ENCODE peak calls at places on chromosomes 4 and X, in ten cellular contexts. One of them, this sample, is unnamed.
A peak's percentile ranks its signal among the peaks of the same experiment; 100 is the strongest.

GRCh38 chr4:95869961-95870500 is 30.1 kb downstream of the PDHA2 start:
- DNase-seq in CD4-positive, alpha-beta memory T cell: no peak
- DNase-seq in EL: no peak
- DNase-seq in activated CD4-positive, CD25-positive, alpha-beta regulatory T cell treated with anti-CD3 and anti-CD28 coated beads, Interleukin-2, amount 50 U/mL, for 16 hours: no peak
- DNase-seq in nephron progenitor cell: no peak
- DNase-seq in choroid plexus epithelial cell: peak; percentile 12
- DNase-seq in effector memory CD8-positive, alpha-beta T cell: no peak
- DNase-seq in DMS79: no peak
- DNase-seq in esophagus squamous epithelium: no peak
- DNase-seq in stimulated activated CD4-positive, alpha-beta T cell treated with anti-CD3 and anti-CD28 coated beads, Interleukin-4, amount 100 ng/mL, for 48 hours: no peak
- DNase-seq in this sample: peak; percentile 7

GRCh38 chrX:40996886-40997530 is 88.2 kb upstream of the USP9X start:
- DNase-seq in EL: peak; percentile 58
- DNase-seq in CD4-positive, alpha-beta memory T cell: no peak
- DNase-seq in activated CD4-positive, CD25-positive, alpha-beta regulatory T cell treated with anti-CD3 and anti-CD28 coated beads, Interleukin-2, amount 50 U/mL, for 16 hours: no peak
- DNase-seq in nephron progenitor cell: no peak
- DNase-seq in stimulated activated CD4-positive, alpha-beta T cell treated with anti-CD3 and anti-CD28 coated beads, Interleukin-4, amount 100 ng/mL, for 48 hours: no peak
- DNase-seq in effector memory CD8-positive, alpha-beta T cell: no peak
- DNase-seq in choroid plexus epithelial cell: peak; percentile 91
- DNase-seq in esophagus squamous epithelium: no peak
- DNase-seq in DMS79: no peak
- DNase-seq in this sample: peak; percentile 9

GRCh38 chr4:76952631-76953587 is 3.4 kb downstream of the SEPTIN11 start:
- DNase-seq in nephron progenitor cell: no peak
- DNase-seq in effector memory CD8-positive, alpha-beta T cell: no peak
- DNase-seq in stimulated activated CD4-positive, alpha-beta T cell treated with anti-CD3 and anti-CD28 coated beads, Interleukin-4, amount 100 ng/mL, for 48 hours: no peak
- DNase-seq in esophagus squamous epithelium: no peak
- DNase-seq in CD4-positive, alpha-beta memory T cell: no peak
- DNase-seq in DMS79: no peak
- DNase-seq in activated CD4-positive, CD25-positive, alpha-beta regulatory T cell treated with anti-CD3 and anti-CD28 coated beads, Interleukin-2, amount 50 U/mL, for 16 hours: no peak
- DNase-seq in EL: no peak
- DNase-seq in choroid plexus epithelial cell: peak; percentile 37
- DNase-seq in this sample: no peak

GRCh38 chr4:11748169-11748872 is 319.6 kb upstream of the HS3ST1 start:
- DNase-seq in effector memory CD8-positive, alpha-beta T cell: no peak
- DNase-seq in esophagus squamous epithelium: no peak
- DNase-seq in nephron progenitor cell: no peak
- DNase-seq in activated CD4-positive, CD25-positive, alpha-beta regulatory T cell treated with anti-CD3 and anti-CD28 coated beads, Interleukin-2, amount 50 U/mL, for 16 hours: no peak
- DNase-seq in DMS79: no peak
- DNase-seq in stimulated activated CD4-positive, alpha-beta T cell treated with anti-CD3 and anti-CD28 coated beads, Interleukin-4, amount 100 ng/mL, for 48 hours: no peak
- DNase-seq in choroid plexus epithelial cell: peak; percentile 83
- DNase-seq in CD4-positive, alpha-beta memory T cell: no peak
- DNase-seq in EL: no peak
- DNase-seq in this sample: peak; percentile 64

GRCh38 chr4:76879731-76880364 is 18.1 kb downstream of the SOWAHB start:
- DNase-seq in EL: peak; percentile 30
- DNase-seq in activated CD4-positive, CD25-positive, alpha-beta regulatory T cell treated with anti-CD3 and anti-CD28 coated beads, Interleukin-2, amount 50 U/mL, for 16 hours: no peak
- DNase-seq in DMS79: no peak
- DNase-seq in choroid plexus epithelial cell: peak; percentile 41
- DNase-seq in CD4-positive, alpha-beta memory T cell: no peak
- DNase-seq in esophagus squamous epithelium: no peak
- DNase-seq in stimulated activated CD4-positive, alpha-beta T cell treated with anti-CD3 and anti-CD28 coated beads, Interleukin-4, amount 100 ng/mL, for 48 hours: no peak
- DNase-seq in effector memory CD8-positive, alpha-beta T cell: no peak
- DNase-seq in nephron progenitor cell: no peak
- DNase-seq in this sample: no peak

GRCh38 chr4:52651993-52652672 is 7.0 kb downstream of the USP46 start:
- DNase-seq in esophagus squamous epithelium: no peak
- DNase-seq in CD4-positive, alpha-beta memory T cell: no peak
- DNase-seq in choroid plexus epithelial cell: no peak
- DNase-seq in stimulated activated CD4-positive, alpha-beta T cell treated with anti-CD3 and anti-CD28 coated beads, Interleukin-4, amount 100 ng/mL, for 48 hours: no peak
- DNase-seq in effector memory CD8-positive, alpha-beta T cell: no peak
- DNase-seq in activated CD4-positive, CD25-positive, alpha-beta regulatory T cell treated with anti-CD3 and anti-CD28 coated beads, Interleukin-2, amount 50 U/mL, for 16 hours: no peak
- DNase-seq in EL: no peak
- DNase-seq in DMS79: no peak
- DNase-seq in nephron progenitor cell: no peak
- DNase-seq in this sample: no peak

GRCh38 chrX:46589977-46590723 is 16.6 kb downstream of the CHST7 start:
- DNase-seq in EL: peak; percentile 63
- DNase-seq in effector memory CD8-positive, alpha-beta T cell: no peak
- DNase-seq in choroid plexus epithelial cell: no peak
- DNase-seq in esophagus squamous epithelium: no peak
- DNase-seq in stimulated activated CD4-positive, alpha-beta T cell treated with anti-CD3 and anti-CD28 coated beads, Interleukin-4, amount 100 ng/mL, for 48 hours: no peak
- DNase-seq in DMS79: no peak
- DNase-seq in CD4-positive, alpha-beta memory T cell: no peak
- DNase-seq in activated CD4-positive, CD25-positive, alpha-beta regulatory T cell treated with anti-CD3 and anti-CD28 coated beads, Interleukin-2, amount 50 U/mL, for 16 hours: no peak
- DNase-seq in nephron progenitor cell: no peak
- DNase-seq in this sample: no peak

GRCh38 chr4:36099509-36099908 is 144.8 kb downstream of the ARAP2 start:
- DNase-seq in nephron progenitor cell: no peak
- DNase-seq in choroid plexus epithelial cell: no peak
- DNase-seq in effector memory CD8-positive, alpha-beta T cell: no peak
- DNase-seq in CD4-positive, alpha-beta memory T cell: no peak
- DNase-seq in EL: no peak
- DNase-seq in stimulated activated CD4-positive, alpha-beta T cell treated with anti-CD3 and anti-CD28 coated beads, Interleukin-4, amount 100 ng/mL, for 48 hours: no peak
- DNase-seq in esophagus squamous epithelium: no peak
- DNase-seq in activated CD4-positive, CD25-positive, alpha-beta regulatory T cell treated with anti-CD3 and anti-CD28 coated beads, Interleukin-2, amount 50 U/mL, for 16 hours: no peak
- DNase-seq in DMS79: no peak
- DNase-seq in this sample: no peak

GRCh38 chr4:422587-422986 is 76.4 kb downstream of the ZNF721 start:
- DNase-seq in CD4-positive, alpha-beta memory T cell: no peak
- DNase-seq in EL: no peak
- DNase-seq in stimulated activated CD4-positive, alpha-beta T cell treated with anti-CD3 and anti-CD28 coated beads, Interleukin-4, amount 100 ng/mL, for 48 hours: no peak
- DNase-seq in activated CD4-positive, CD25-positive, alpha-beta regulatory T cell treated with anti-CD3 and anti-CD28 coated beads, Interleukin-2, amount 50 U/mL, for 16 hours: no peak
- DNase-seq in choroid plexus epithelial cell: no peak
- DNase-seq in DMS79: no peak
- DNase-seq in effector memory CD8-positive, alpha-beta T cell: no peak
- DNase-seq in esophagus squamous epithelium: no peak
- DNase-seq in nephron progenitor cell: no peak
- DNase-seq in this sample: no peak

GRCh38 chrX:150316564-150316963 is 46.6 kb upstream of the MAMLD1 start:
- DNase-seq in nephron progenitor cell: no peak
- DNase-seq in esophagus squamous epithelium: no peak
- DNase-seq in CD4-positive, alpha-beta memory T cell: no peak
- DNase-seq in activated CD4-positive, CD25-positive, alpha-beta regulatory T cell treated with anti-CD3 and anti-CD28 coated beads, Interleukin-2, amount 50 U/mL, for 16 hours: no peak
- DNase-seq in DMS79: no peak
- DNase-seq in choroid plexus epithelial cell: no peak
- DNase-seq in stimulated activated CD4-positive, alpha-beta T cell treated with anti-CD3 and anti-CD28 coated beads, Interleukin-4, amount 100 ng/mL, for 48 hours: no peak
- DNase-seq in EL: no peak
- DNase-seq in effector memory CD8-positive, alpha-beta T cell: no peak
- DNase-seq in this sample: peak; percentile 31

GRCh38 chrX:4674028-4674782 is 960.8 kb upstream of the PRKX start:
- DNase-seq in EL: no peak
- DNase-seq in nephron progenitor cell: no peak
- DNase-seq in stimulated activated CD4-positive, alpha-beta T cell treated with anti-CD3 and anti-CD28 coated beads, Interleukin-4, amount 100 ng/mL, for 48 hours: no peak
- DNase-seq in activated CD4-positive, CD25-positive, alpha-beta regulatory T cell treated with anti-CD3 and anti-CD28 coated beads, Interleukin-2, amount 50 U/mL, for 16 hours: no peak
- DNase-seq in CD4-positive, alpha-beta memory T cell: no peak
- DNase-seq in DMS79: no peak
- DNase-seq in esophagus squamous epithelium: no peak
- DNase-seq in effector memory CD8-positive, alpha-beta T cell: no peak
- DNase-seq in choroid plexus epithelial cell: no peak
- DNase-seq in this sample: no peak

GRCh38 chr4:156495836-156496235 is 475.8 kb downstream of the PDGFC start:
- DNase-seq in CD4-positive, alpha-beta memory T cell: no peak
- DNase-seq in EL: no peak
- DNase-seq in stimulated activated CD4-positive, alpha-beta T cell treated with anti-CD3 and anti-CD28 coated beads, Interleukin-4, amount 100 ng/mL, for 48 hours: no peak
- DNase-seq in esophagus squamous epithelium: no peak
- DNase-seq in nephron progenitor cell: no peak
- DNase-seq in choroid plexus epithelial cell: no peak
- DNase-seq in activated CD4-positive, CD25-positive, alpha-beta regulatory T cell treated with anti-CD3 and anti-CD28 coated beads, Interleukin-2, amount 50 U/mL, for 16 hours: no peak
- DNase-seq in DMS79: no peak
- DNase-seq in effector memory CD8-positive, alpha-beta T cell: no peak
- DNase-seq in this sample: no peak

GRCh38 chr4:76909711-76910110 is 11.8 kb upstream of the SOWAHB start:
- DNase-seq in stimulated activated CD4-positive, alpha-beta T cell treated with anti-CD3 and anti-CD28 coated beads, Interleukin-4, amount 100 ng/mL, for 48 hours: no peak
- DNase-seq in choroid plexus epithelial cell: no peak
- DNase-seq in DMS79: no peak
- DNase-seq in effector memory CD8-positive, alpha-beta T cell: no peak
- DNase-seq in nephron progenitor cell: no peak
- DNase-seq in activated CD4-positive, CD25-positive, alpha-beta regulatory T cell treated with anti-CD3 and anti-CD28 coated beads, Interleukin-2, amount 50 U/mL, for 16 hours: no peak
- DNase-seq in esophagus squamous epithelium: no peak
- DNase-seq in CD4-positive, alpha-beta memory T cell: no peak
- DNase-seq in EL: no peak
- DNase-seq in this sample: no peak

GRCh38 chr4:6620891-6621555 is 19.5 kb upstream of the MRFAP1 start:
- DNase-seq in choroid plexus epithelial cell: no peak
- DNase-seq in nephron progenitor cell: no peak
- DNase-seq in esophagus squamous epithelium: no peak
- DNase-seq in DMS79: no peak
- DNase-seq in stimulated activated CD4-positive, alpha-beta T cell treated with anti-CD3 and anti-CD28 coated beads, Interleukin-4, amount 100 ng/mL, for 48 hours: no peak
- DNase-seq in EL: no peak
- DNase-seq in activated CD4-positive, CD25-positive, alpha-beta regulatory T cell treated with anti-CD3 and anti-CD28 coated beads, Interleukin-2, amount 50 U/mL, for 16 hours: no peak
- DNase-seq in effector memory CD8-positive, alpha-beta T cell: no peak
- DNase-seq in CD4-positive, alpha-beta memory T cell: no peak
- DNase-seq in this sample: no peak

GRCh38 chr4:159069922-159070321 is 33.0 kb upstream of the RAPGEF2 start:
- DNase-seq in stimulated activated CD4-positive, alpha-beta T cell treated with anti-CD3 and anti-CD28 coated beads, Interleukin-4, amount 100 ng/mL, for 48 hours: no peak
- DNase-seq in esophagus squamous epithelium: no peak
- DNase-seq in nephron progenitor cell: no peak
- DNase-seq in activated CD4-positive, CD25-positive, alpha-beta regulatory T cell treated with anti-CD3 and anti-CD28 coated beads, Interleukin-2, amount 50 U/mL, for 16 hours: no peak
- DNase-seq in effector memory CD8-positive, alpha-beta T cell: no peak
- DNase-seq in DMS79: no peak
- DNase-seq in EL: peak; percentile 81
- DNase-seq in choroid plexus epithelial cell: peak; percentile 56
- DNase-seq in CD4-positive, alpha-beta memory T cell: no peak
- DNase-seq in this sample: no peak

GRCh38 chrX:52988985-52989917 is 30.9 kb upstream of the FAM156A start:
- DNase-seq in activated CD4-positive, CD25-positive, alpha-beta regulatory T cell treated with anti-CD3 and anti-CD28 coated beads, Interleukin-2, amount 50 U/mL, for 16 hours: no peak
- DNase-seq in esophagus squamous epithelium: no peak
- DNase-seq in EL: no peak
- DNase-seq in DMS79: no peak
- DNase-seq in effector memory CD8-positive, alpha-beta T cell: no peak
- DNase-seq in choroid plexus epithelial cell: no peak
- DNase-seq in nephron progenitor cell: no peak
- DNase-seq in CD4-positive, alpha-beta memory T cell: peak; percentile 50
- DNase-seq in stimulated activated CD4-positive, alpha-beta T cell treated with anti-CD3 and anti-CD28 coated beads, Interleukin-4, amount 100 ng/mL, for 48 hours: no peak
- DNase-seq in this sample: no peak

GRCh38 chrX:7372843-7373525 is 225.0 kb upstream of the PUDP start:
- DNase-seq in EL: peak; percentile 73
- DNase-seq in effector memory CD8-positive, alpha-beta T cell: no peak
- DNase-seq in esophagus squamous epithelium: no peak
- DNase-seq in CD4-positive, alpha-beta memory T cell: no peak
- DNase-seq in choroid plexus epithelial cell: peak; percentile 29
- DNase-seq in nephron progenitor cell: no peak
- DNase-seq in DMS79: no peak
- DNase-seq in stimulated activated CD4-positive, alpha-beta T cell treated with anti-CD3 and anti-CD28 coated beads, Interleukin-4, amount 100 ng/mL, for 48 hours: no peak
- DNase-seq in activated CD4-positive, CD25-positive, alpha-beta regulatory T cell treated with anti-CD3 and anti-CD28 coated beads, Interleukin-2, amount 50 U/mL, for 16 hours: no peak
- DNase-seq in this sample: no peak

GRCh38 chr4:183099537-183100297 is 660 bp downstream of the WWC2 start:
- DNase-seq in activated CD4-positive, CD25-positive, alpha-beta regulatory T cell treated with anti-CD3 and anti-CD28 coated beads, Interleukin-2, amount 50 U/mL, for 16 hours: no peak
- DNase-seq in EL: peak; percentile 33
- DNase-seq in nephron progenitor cell: peak; percentile 69
- DNase-seq in effector memory CD8-positive, alpha-beta T cell: no peak
- DNase-seq in esophagus squamous epithelium: no peak
- DNase-seq in stimulated activated CD4-positive, alpha-beta T cell treated with anti-CD3 and anti-CD28 coated beads, Interleukin-4, amount 100 ng/mL, for 48 hours: no peak
- DNase-seq in choroid plexus epithelial cell: peak; percentile 23
- DNase-seq in CD4-positive, alpha-beta memory T cell: peak; percentile 41
- DNase-seq in DMS79: no peak
- DNase-seq in this sample: peak; percentile 51

GRCh38 chr4:138659640-138660325 is 355.8 kb upstream of the NOCT start:
- DNase-seq in CD4-positive, alpha-beta memory T cell: no peak
- DNase-seq in nephron progenitor cell: no peak
- DNase-seq in esophagus squamous epithelium: no peak
- DNase-seq in stimulated activated CD4-positive, alpha-beta T cell treated with anti-CD3 and anti-CD28 coated beads, Interleukin-4, amount 100 ng/mL, for 48 hours: no peak
- DNase-seq in DMS79: no peak
- DNase-seq in effector memory CD8-positive, alpha-beta T cell: no peak
- DNase-seq in activated CD4-positive, CD25-positive, alpha-beta regulatory T cell treated with anti-CD3 and anti-CD28 coated beads, Interleukin-2, amount 50 U/mL, for 16 hours: no peak
- DNase-seq in EL: no peak
- DNase-seq in choroid plexus epithelial cell: no peak
- DNase-seq in this sample: no peak

GRCh38 chr4:102606846-102607440 is 105.8 kb downstream of the NFKB1 start:
- DNase-seq in nephron progenitor cell: no peak
- DNase-seq in EL: no peak
- DNase-seq in DMS79: no peak
- DNase-seq in CD4-positive, alpha-beta memory T cell: no peak
- DNase-seq in activated CD4-positive, CD25-positive, alpha-beta regulatory T cell treated with anti-CD3 and anti-CD28 coated beads, Interleukin-2, amount 50 U/mL, for 16 hours: no peak
- DNase-seq in esophagus squamous epithelium: no peak
- DNase-seq in stimulated activated CD4-positive, alpha-beta T cell treated with anti-CD3 and anti-CD28 coated beads, Interleukin-4, amount 100 ng/mL, for 48 hours: no peak
- DNase-seq in choroid plexus epithelial cell: no peak
- DNase-seq in effector memory CD8-positive, alpha-beta T cell: no peak
- DNase-seq in this sample: no peak

GRCh38 chr4:16001484-16001858 is 38.5 kb upstream of the FGFBP2 start:
- DNase-seq in effector memory CD8-positive, alpha-beta T cell: peak; percentile 42
- DNase-seq in EL: peak; percentile 76
- DNase-seq in stimulated activated CD4-positive, alpha-beta T cell treated with anti-CD3 and anti-CD28 coated beads, Interleukin-4, amount 100 ng/mL, for 48 hours: peak; percentile 25
- DNase-seq in CD4-positive, alpha-beta memory T cell: peak; percentile 43
- DNase-seq in choroid plexus epithelial cell: peak; percentile 88
- DNase-seq in DMS79: peak; percentile 15
- DNase-seq in nephron progenitor cell: peak; percentile 46
- DNase-seq in esophagus squamous epithelium: no peak
- DNase-seq in activated CD4-positive, CD25-positive, alpha-beta regulatory T cell treated with anti-CD3 and anti-CD28 coated beads, Interleukin-2, amount 50 U/mL, for 16 hours: no peak
- DNase-seq in this sample: peak; percentile 61

GRCh38 chrX:101658661-101659477 is 781 bp downstream of the ARMCX2 start:
- DNase-seq in CD4-positive, alpha-beta memory T cell: peak; percentile 57
- DNase-seq in EL: peak; percentile 64
- DNase-seq in esophagus squamous epithelium: peak; percentile 1
- DNase-seq in stimulated activated CD4-positive, alpha-beta T cell treated with anti-CD3 and anti-CD28 coated beads, Interleukin-4, amount 100 ng/mL, for 48 hours: peak; percentile 44
- DNase-seq in DMS79: peak; percentile 13
- DNase-seq in effector memory CD8-positive, alpha-beta T cell: no peak
- DNase-seq in choroid plexus epithelial cell: peak; percentile 58
- DNase-seq in activated CD4-positive, CD25-positive, alpha-beta regulatory T cell treated with anti-CD3 and anti-CD28 coated beads, Interleukin-2, amount 50 U/mL, for 16 hours: peak; percentile 28
- DNase-seq in nephron progenitor cell: peak; percentile 77
- DNase-seq in this sample: peak; percentile 71

GRCh38 chr4:10083861-10084641 is 32.5 kb downstream of the WDR1 start:
- DNase-seq in esophagus squamous epithelium: no peak
- DNase-seq in nephron progenitor cell: no peak
- DNase-seq in stimulated activated CD4-positive, alpha-beta T cell treated with anti-CD3 and anti-CD28 coated beads, Interleukin-4, amount 100 ng/mL, for 48 hours: no peak
- DNase-seq in EL: no peak
- DNase-seq in DMS79: no peak
- DNase-seq in effector memory CD8-positive, alpha-beta T cell: no peak
- DNase-seq in choroid plexus epithelial cell: no peak
- DNase-seq in CD4-positive, alpha-beta memory T cell: peak; percentile 22
- DNase-seq in activated CD4-positive, CD25-positive, alpha-beta regulatory T cell treated with anti-CD3 and anti-CD28 coated beads, Interleukin-2, amount 50 U/mL, for 16 hours: no peak
- DNase-seq in this sample: no peak

GRCh38 chr4:84495448-84496221 is 3.5 kb downstream of the NKX6-1 start:
- DNase-seq in esophagus squamous epithelium: no peak
- DNase-seq in EL: no peak
- DNase-seq in nephron progenitor cell: no peak
- DNase-seq in stimulated activated CD4-positive, alpha-beta T cell treated with anti-CD3 and anti-CD28 coated beads, Interleukin-4, amount 100 ng/mL, for 48 hours: no peak
- DNase-seq in effector memory CD8-positive, alpha-beta T cell: no peak
- DNase-seq in choroid plexus epithelial cell: no peak
- DNase-seq in CD4-positive, alpha-beta memory T cell: no peak
- DNase-seq in DMS79: no peak
- DNase-seq in activated CD4-positive, CD25-positive, alpha-beta regulatory T cell treated with anti-CD3 and anti-CD28 coated beads, Interleukin-2, amount 50 U/mL, for 16 hours: no peak
- DNase-seq in this sample: no peak

GRCh38 chr4:140308366-140309123 is 64.9 kb upstream of the SCOC start:
- DNase-seq in CD4-positive, alpha-beta memory T cell: no peak
- DNase-seq in esophagus squamous epithelium: no peak
- DNase-seq in DMS79: no peak
- DNase-seq in stimulated activated CD4-positive, alpha-beta T cell treated with anti-CD3 and anti-CD28 coated beads, Interleukin-4, amount 100 ng/mL, for 48 hours: no peak
- DNase-seq in nephron progenitor cell: no peak
- DNase-seq in choroid plexus epithelial cell: peak; percentile 86
- DNase-seq in activated CD4-positive, CD25-positive, alpha-beta regulatory T cell treated with anti-CD3 and anti-CD28 coated beads, Interleukin-2, amount 50 U/mL, for 16 hours: no peak
- DNase-seq in effector memory CD8-positive, alpha-beta T cell: no peak
- DNase-seq in EL: peak; percentile 72
- DNase-seq in this sample: peak; percentile 23

GRCh38 chrX:115093206-115093605 is 75.8 kb upstream of the IL13RA2 start:
- DNase-seq in nephron progenitor cell: no peak
- DNase-seq in EL: peak; percentile 1
- DNase-seq in esophagus squamous epithelium: no peak
- DNase-seq in CD4-positive, alpha-beta memory T cell: no peak
- DNase-seq in choroid plexus epithelial cell: no peak
- DNase-seq in effector memory CD8-positive, alpha-beta T cell: no peak
- DNase-seq in DMS79: no peak
- DNase-seq in activated CD4-positive, CD25-positive, alpha-beta regulatory T cell treated with anti-CD3 and anti-CD28 coated beads, Interleukin-2, amount 50 U/mL, for 16 hours: no peak
- DNase-seq in stimulated activated CD4-positive, alpha-beta T cell treated with anti-CD3 and anti-CD28 coated beads, Interleukin-4, amount 100 ng/mL, for 48 hours: no peak
- DNase-seq in this sample: no peak

GRCh38 chr4:1174941-1175634 is 2.7 kb upstream of the SPON2 start:
- DNase-seq in nephron progenitor cell: no peak
- DNase-seq in choroid plexus epithelial cell: no peak
- DNase-seq in CD4-positive, alpha-beta memory T cell: no peak
- DNase-seq in esophagus squamous epithelium: no peak
- DNase-seq in effector memory CD8-positive, alpha-beta T cell: no peak
- DNase-seq in DMS79: no peak
- DNase-seq in stimulated activated CD4-positive, alpha-beta T cell treated with anti-CD3 and anti-CD28 coated beads, Interleukin-4, amount 100 ng/mL, for 48 hours: no peak
- DNase-seq in activated CD4-positive, CD25-positive, alpha-beta regulatory T cell treated with anti-CD3 and anti-CD28 coated beads, Interleukin-2, amount 50 U/mL, for 16 hours: no peak
- DNase-seq in EL: no peak
- DNase-seq in this sample: no peak

GRCh38 chr4:102440498-102440897 is 60.7 kb upstream of the NFKB1 start:
- DNase-seq in EL: no peak
- DNase-seq in CD4-positive, alpha-beta memory T cell: no peak
- DNase-seq in stimulated activated CD4-positive, alpha-beta T cell treated with anti-CD3 and anti-CD28 coated beads, Interleukin-4, amount 100 ng/mL, for 48 hours: no peak
- DNase-seq in effector memory CD8-positive, alpha-beta T cell: no peak
- DNase-seq in activated CD4-positive, CD25-positive, alpha-beta regulatory T cell treated with anti-CD3 and anti-CD28 coated beads, Interleukin-2, amount 50 U/mL, for 16 hours: no peak
- DNase-seq in DMS79: no peak
- DNase-seq in nephron progenitor cell: no peak
- DNase-seq in esophagus squamous epithelium: no peak
- DNase-seq in choroid plexus epithelial cell: no peak
- DNase-seq in this sample: no peak

This sample was measured in SJCRH30.